ENCODE peak calls at places on chromosome 6, in seven cellular contexts. K is Caki2; R is caudate nucleus; Y is stimulated activated CD4-positive, alpha-beta T cell treated with anti-CD3 and anti-CD28 coated beads, Interleukin-4, amount 100 ng/mL, for 48 hours; O is GM12878; J is LoVo; V is AG09309. E is an unnamed sample.

GRCh38 chr6:132587462-132587861 is 2.1 kb downstream of the TAAR5 start:
- DNase-seq in J (no peak), K (no peak), O (no peak), V (no peak), R (no peak), Y (no peak), E (no peak)

GRCh38 chr6:85674604-85675003 is 31.9 kb upstream of the SYNCRIP start:
- DNase-seq in K (no peak), O (no peak), J (no peak), R (no peak), Y (no peak), V (no peak), E (no peak)

GRCh38 chr6:128979061-128979460 is 96.1 kb downstream of the LAMA2 start:
- DNase-seq in J (no peak), R (no peak), O (no peak), K (no peak), V (no peak), Y (no peak), E (no peak)

GRCh38 chr6:53984163-53984562 is 127.1 kb upstream of the MLIP start:
- DNase-seq in R (no peak), O (no peak), V (peak), J (peak), K (peak), Y (no peak), E (peak)

GRCh38 chr6:75268121-75268987 is 16.2 kb downstream of the TMEM30A start:
- DNase-seq in V (no peak), K (peak), J (peak), Y (no peak), O (no peak), R (no peak), E (peak)

GRCh38 chr6:88983532-88983931 is 20.1 kb upstream of the RNGTT start:
- DNase-seq in R (no peak), V (no peak), O (no peak), J (no peak), K (peak), Y (no peak), E (no peak)

GRCh38 chr6:109867970-109868358 is 110.1 kb upstream of the GPR6 start:
- DNase-seq in J (no peak), R (no peak), O (no peak), K (peak), V (peak), Y (no peak), E (no peak)

GRCh38 chr6:111845441-111845871 is 27.8 kb downstream of the FYN start:
- DNase-seq in Y (no peak), K (no peak), O (no peak), V (no peak), R (no peak), J (no peak), E (no peak)

GRCh38 chr6:3381233-3382065 is 75.4 kb downstream of the SLC22A23 start:
- DNase-seq in Y (no peak), V (no peak), K (no peak), R (peak), O (no peak), J (no peak), E (no peak)

GRCh38 chr6:100472674-100473073 is 8.0 kb upstream of the SIM1 start:
- DNase-seq in Y (no peak), V (no peak), K (peak), R (no peak), J (no peak), O (peak), E (peak)

GRCh38 chr6:137927777-137928218 is 60.7 kb downstream of the TNFAIP3 start:
- DNase-seq in O (peak), Y (peak), R (no peak), V (no peak), K (no peak), J (no peak), E (no peak)

GRCh38 chr6:85797993-85798392 is 155.3 kb upstream of the SYNCRIP start:
- DNase-seq in V (no peak), K (no peak), R (no peak), J (no peak), Y (no peak), O (no peak), E (no peak)

GRCh38 chr6:33719326-33719987 is 8.0 kb upstream of the UQCC2 start:
- DNase-seq in O (no peak), K (no peak), Y (no peak), V (no peak), J (no peak), R (no peak), E (no peak)

GRCh38 chr6:7108196-7108963 is 619 bp downstream of the RREB1 start:
- DNase-seq in J (peak), V (no peak), K (peak), Y (peak), O (no peak), R (no peak), E (peak)

GRCh38 chr6:68559052-68559451 is 76.0 kb upstream of the ADGRB3 start:
- DNase-seq in R (no peak), J (no peak), K (no peak), O (no peak), V (no peak), Y (no peak), E (no peak)

GRCh38 chr6:30759575-30760239 is 15.4 kb upstream of the IER3 start:
- DNase-seq in V (peak), O (no peak), Y (no peak), R (no peak), K (peak), J (no peak), E (peak)

GRCh38 chr6:33604941-33605854 is 15.9 kb upstream of the ITPR3 start:
- DNase-seq in O (no peak), R (no peak), J (peak), Y (no peak), V (no peak), K (peak), E (peak)

GRCh38 chr6:43127180-43127579 is 43.9 kb upstream of the SRF start:
- DNase-seq in O (no peak), Y (no peak), J (no peak), V (no peak), R (no peak), K (no peak), E (no peak)

GRCh38 chr6:161963181-161963580 is 689.3 kb upstream of the AGPAT4 start:
- DNase-seq in J (no peak), V (no peak), R (no peak), O (no peak), K (no peak), Y (no peak), E (no peak)

GRCh38 chr6:162377735-162378134 is 349.8 kb downstream of the PRKN start:
- DNase-seq in K (no peak), R (no peak), V (no peak), J (no peak), Y (no peak), O (no peak), E (no peak)

GRCh38 chr6:75210885-75211739 is 5.3 kb upstream of the COL12A1 start:
- DNase-seq in R (no peak), J (peak), V (no peak), K (no peak), O (no peak), Y (no peak), E (peak)

GRCh38 chr6:41705996-41706835 is 29.2 kb downstream of the TFEB start:
- DNase-seq in O (peak), K (peak), J (no peak), R (peak), V (no peak), Y (peak), E (no peak)

GRCh38 chr6:117548797-117549301 is 53.5 kb downstream of the GOPC start:
- DNase-seq in V (no peak), Y (no peak), R (no peak), J (peak), K (peak), O (no peak), E (peak)

GRCh38 chr6:65113581-65113980 is 593.4 kb downstream of the EYS start:
- DNase-seq in O (no peak), K (no peak), J (no peak), V (no peak), R (no peak), Y (no peak), E (no peak)

GRCh38 chr6:27478141-27478705 is 5.3 kb upstream of the ZNF184 start:
- DNase-seq in Y (no peak), K (no peak), J (peak), V (no peak), O (no peak), R (no peak), E (no peak)

GRCh38 chr6:33453361-33454008 is 891 bp upstream of the ZBTB9 start:
- DNase-seq in Y (no peak), K (no peak), J (no peak), O (no peak), V (no peak), R (no peak), E (no peak)

GRCh38 chr6:114096553-114097172 is 125.7 kb upstream of the HDAC2 start:
- DNase-seq in K (peak), Y (no peak), R (no peak), V (no peak), O (no peak), J (peak), E (no peak)

GRCh38 chr6:157317129-157317814 is 6.0 kb downstream of the TMEM242 start:
- DNase-seq in R (no peak), K (peak), O (no peak), Y (no peak), J (peak), V (peak), E (peak)